ENCODE peak calls at places on chromosomes 1 and 21, in six cellular contexts. P, M, H, J, O and W are unnamed samples.

GRCh38 chr1:165060285-165060793 is 296.2 kb downstream of the LMX1A start:
- DNase-seq in M (no peak), P (no peak), J (no peak), O (peak; percentile 44), H (no peak), W (no peak)

GRCh38 chr1:206442101-206442500 is 28.2 kb upstream of the IKBKE start:
- DNase-seq in P (no peak), O (no peak), J (no peak), H (no peak), M (no peak), W (no peak)

GRCh38 chr1:12601690-12602632 is 16.0 kb downstream of the DHRS3 start:
- DNase-seq in H (no peak), M (no peak), P (peak; percentile 38), J (no peak), O (peak; percentile 61), W (no peak)

GRCh38 chr1:244077473-244078220 is 26.6 kb downstream of the ZBTB18 start:
- DNase-seq in M (no peak), O (no peak), J (no peak), P (no peak), H (no peak), W (no peak)

GRCh38 chr1:24283326-24284155 is 35.6 kb upstream of the GRHL3 start:
- DNase-seq in O (peak; percentile 89), M (no peak), H (no peak), P (no peak), J (no peak), W (no peak)

GRCh38 chr1:172883844-172884243 is 166.9 kb downstream of the TNFSF18 start:
- DNase-seq in H (no peak), M (no peak), P (no peak), O (no peak), J (no peak), W (no peak)

GRCh38 chr21:20016431-20017005 is 981.7 kb upstream of the NCAM2 start:
- DNase-seq in O (no peak), M (no peak), P (peak; percentile 11), H (no peak), J (no peak), W (no peak)

GRCh38 chr1:167111853-167112455 is 18.1 kb downstream of the STYXL2 start:
- DNase-seq in O (no peak), M (no peak), J (no peak), P (no peak), H (no peak), W (no peak)

GRCh38 chr21:44618504-44618903 is 6.6 kb downstream of the KRTAP10-8 start:
- DNase-seq in H (peak; percentile 64), J (no peak), O (peak; percentile 14), M (no peak), P (no peak), W (no peak)

GRCh38 chr1:44038876-44039657 is 7.8 kb upstream of the SLC6A9 start:
- DNase-seq in H (no peak), O (no peak), J (no peak), M (no peak), P (no peak), W (no peak)

GRCh38 chr1:237799762-237800474 is 90.8 kb downstream of the ZP4 start:
- DNase-seq in P (peak; percentile 47), M (no peak), O (peak; percentile 87), J (peak; percentile 77), H (no peak), W (no peak)

GRCh38 chr1:1024421-1025415 is 4.8 kb downstream of the AGRN start:
- DNase-seq in H (peak; percentile 88), P (peak; percentile 79), J (peak; percentile 76), O (peak; percentile 65), M (peak; percentile 88), W (no peak)

GRCh38 chr1:33972676-33973395 is 109.0 kb downstream of the HMGB4 start:
- DNase-seq in O (no peak), J (no peak), M (no peak), H (no peak), P (no peak), W (peak; percentile 69)

GRCh38 chr1:54312874-54313316 is 93.3 kb downstream of the SSBP3 start:
- DNase-seq in O (peak; percentile 18), H (no peak), P (peak; percentile 73), J (no peak), M (peak; percentile 47), W (no peak)

GRCh38 chr1:91314643-91315042 is 90.0 kb downstream of the HFM1 start:
- DNase-seq in M (no peak), J (no peak), H (no peak), O (no peak), P (no peak), W (no peak)

GRCh38 chr1:10429868-10430215 is 391 bp upstream of the CENPS start:
- DNase-seq in J (no peak), H (no peak), O (no peak), M (no peak), P (no peak), W (no peak)

GRCh38 chr1:207115269-207115668 is 11.2 kb downstream of the C4BPA start:
- DNase-seq in P (no peak), O (no peak), M (no peak), J (no peak), H (no peak), W (no peak)

GRCh38 chr1:87115317-87115885 is 201.0 kb downstream of the HS2ST1 start:
- DNase-seq in O (no peak), P (no peak), J (no peak), M (no peak), H (no peak), W (peak; percentile 50)

GRCh38 chr1:183604048-183604808 is 14.0 kb upstream of the NCF2 start:
- DNase-seq in M (no peak), H (peak; percentile 81), P (no peak), J (peak; percentile 35), O (no peak), W (no peak)

GRCh38 chr1:177945943-177946650 is 23.8 kb downstream of the SEC16B start:
- DNase-seq in P (peak; percentile 82), O (peak; percentile 61), M (peak; percentile 38), H (no peak), J (peak; percentile 51), W (no peak)

GRCh38 chr1:92754000-92754787 is 30.7 kb downstream of the EVI5 start:
- DNase-seq in P (no peak), M (no peak), H (no peak), O (no peak), J (no peak), W (no peak)

GRCh38 chr1:219265026-219265515 is 91.4 kb downstream of the LYPLAL1 start:
- DNase-seq in M (no peak), H (no peak), P (no peak), J (no peak), O (no peak), W (no peak)

GRCh38 chr1:25619101-25619890 is 2.7 kb downstream of the MAN1C1 start:
- DNase-seq in P (peak; percentile 89), O (no peak), J (no peak), M (no peak), H (no peak), W (no peak)

DNA sequence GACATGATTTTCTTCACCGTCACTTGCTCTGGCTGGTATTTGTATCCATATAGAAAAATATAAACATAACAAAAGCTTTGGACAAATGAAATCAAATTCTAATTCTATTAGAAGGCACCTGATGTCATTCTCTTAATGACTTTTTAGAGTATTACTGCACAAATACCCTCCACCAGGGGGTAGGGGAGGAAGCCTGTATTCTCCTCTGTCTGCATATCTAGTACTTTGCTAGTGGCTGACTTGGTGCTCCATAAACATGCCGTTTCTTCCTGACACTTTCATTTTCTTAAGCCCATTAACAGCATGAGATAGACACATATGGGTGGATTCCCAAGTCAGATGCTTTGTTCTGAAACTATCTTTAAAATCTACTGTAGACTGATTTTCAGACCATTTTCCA is 20.6 kb upstream of the KCNJ15 start:
- DNase-seq in P (no peak), O (no peak), M (no peak), J (no peak), H (no peak), W (no peak)
- TF ChIP-seq CTCF in P (no peak), O (no peak), M (no peak), J (no peak), H (peak; percentile 21), W (no peak)

GRCh38 chr1:6329392-6329791 is 64.2 kb downstream of the ACOT7 start:
- DNase-seq in O (no peak), P (no peak), M (no peak), J (no peak), H (no peak), W (no peak)
- H3K27ac ChIP-seq in O (no peak overlapping the region), P (no peak overlapping the region), M (no peak overlapping the region), J (no peak overlapping the region), H (no peak overlapping the region), W (no peak overlapping the region)

DNA sequence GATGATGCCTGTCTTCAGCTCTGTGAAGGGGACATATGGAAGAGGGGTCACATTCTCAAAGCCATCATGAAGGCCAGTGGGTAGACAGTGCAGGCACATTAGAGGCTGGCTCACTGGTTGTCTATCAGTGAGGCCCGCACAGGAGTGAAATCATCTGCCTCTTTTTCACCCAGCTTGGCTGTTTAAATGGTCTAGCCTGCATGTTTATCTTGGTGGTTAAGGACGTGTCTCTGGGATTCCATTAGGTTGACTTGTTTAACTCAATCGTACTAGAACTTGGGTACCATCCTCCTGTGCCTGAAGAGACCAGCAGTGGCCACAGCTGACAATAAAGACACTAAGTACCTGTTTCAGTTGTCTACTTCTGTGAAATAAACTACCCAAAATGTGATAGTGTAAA is 219.3 kb downstream of the PLPP3 start:
- DNase-seq in M (no peak), H (no peak), O (no peak), J (no peak), P (no peak), W (no peak)
- TF ChIP-seq CTCF in M (no peak), H (no peak), O (no peak), J (no peak), P (no peak), W (no peak)

DNA sequence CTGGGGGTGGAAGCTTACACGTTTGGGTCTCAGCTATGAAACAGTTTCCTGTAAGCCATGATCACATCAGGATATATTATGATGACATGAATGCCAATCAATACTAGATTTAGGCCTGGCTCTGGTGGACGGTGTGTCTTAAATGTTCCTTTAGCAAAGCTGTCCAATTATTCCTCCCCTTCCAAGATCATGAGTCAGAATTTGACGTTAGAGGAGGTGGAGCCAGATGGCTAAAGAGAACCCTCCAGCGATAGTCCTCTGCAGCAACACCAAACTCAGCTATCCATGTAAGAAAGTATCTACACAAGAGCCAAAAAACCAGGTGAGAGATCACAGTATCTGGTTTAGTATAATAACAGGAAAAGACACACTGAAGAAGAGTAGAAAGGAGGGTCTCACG is 47.8 kb downstream of the PACC1 start:
- DNase-seq in H (no peak), O (no peak), M (no peak), J (no peak), P (no peak), W (no peak)
- H3K27ac ChIP-seq in H (no peak overlapping the region), O (no peak overlapping the region), M (no peak overlapping the region), J (no peak overlapping the region), P (no peak overlapping the region), W (peak overlapping the region; percentile 42)